ENCODE peak calls at places on chromosomes 16 and 17, in seven cellular contexts. L is heart right ventricle; E is endothelial cell of umbilical vein; Q is mesendoderm; F is CD8-positive, alpha-beta T cell; G is naive thymus-derived CD4-positive, alpha-beta T cell; J is CD8-positive, alpha-beta memory T cell. Y is an unnamed sample.

GRCh38 chr16:71995038-71995437 is 5.2 kb downstream of the PKD1L3 start:
- DNase-seq in L (no peak), Q (no peak), J (no peak), F (no peak), G (no peak), E (no peak), Y (no peak)

GRCh38 chr17:65027305-65027704 is 29.2 kb downstream of the GNA13 start:
- DNase-seq in E (peak), Q (peak), F (no peak), J (peak), G (peak), L (no peak), Y (peak)

GRCh38 chr17:27343972-27344607 is 50.2 kb downstream of the WSB1 start:
- DNase-seq in F (no peak), E (peak), L (no peak), J (no peak), G (no peak), Q (no peak), Y (no peak)

GRCh38 chr16:31528726-31529397 is 1.2 kb downstream of the AHSP start:
- DNase-seq in Q (peak), F (no peak), G (no peak), L (no peak), E (no peak), J (no peak), Y (peak)

GRCh38 chr17:74484066-74484465 is 17.6 kb downstream of the CD300A start:
- DNase-seq in F (no peak), J (no peak), G (no peak), L (no peak), Q (no peak), E (no peak), Y (no peak)

GRCh38 chr16:82226327-82226726 is 56.3 kb upstream of the MPHOSPH6 start:
- DNase-seq in Q (no peak), F (no peak), J (no peak), G (no peak), L (no peak), E (no peak), Y (no peak)

GRCh38 chr16:69367980-69368379 is 16.4 kb upstream of the TMED6 start:
- DNase-seq in F (no peak), Q (no peak), J (no peak), E (peak), G (no peak), L (no peak), Y (no peak)

GRCh38 chr16:70419384-70420327 is 19.2 kb downstream of the ST3GAL2 start:
- DNase-seq in E (no peak), L (no peak), Q (no peak), J (no peak), F (no peak), G (no peak), Y (no peak)

GRCh38 chr17:63279498-63280230 is 166.4 kb downstream of the CYB561 start:
- DNase-seq in G (no peak), Q (no peak), J (no peak), L (no peak), F (no peak), E (peak), Y (no peak)

GRCh38 chr16:46961373-46962353 is 11.8 kb downstream of the DNAJA2 start:
- DNase-seq in Q (no peak), F (no peak), G (no peak), E (no peak), L (no peak), J (peak), Y (no peak)

GRCh38 chr16:46882304-46882939 is 1.7 kb upstream of the GPT2 start:
- DNase-seq in E (no peak), J (no peak), F (no peak), Q (no peak), G (no peak), L (no peak), Y (no peak)

GRCh38 chr17:20095366-20096080 is 86.4 kb downstream of the SPECC1 start:
- DNase-seq in J (no peak), Q (peak), F (no peak), E (peak), L (peak), G (no peak), Y (peak)

GRCh38 chr16:57797526-57798266 is 4.6 kb downstream of the KIFC3 start:
- DNase-seq in G (no peak), Q (peak), E (no peak), J (no peak), F (no peak), L (no peak), Y (no peak)

GRCh38 chr17:16987830-16988601 is 16.1 kb upstream of the TNFRSF13B start:
- DNase-seq in E (no peak), J (peak), G (peak), L (peak), F (peak), Q (peak), Y (peak)

GRCh38 chr17:43434902-43435319 is 36.1 kb downstream of the ARL4D start:
- DNase-seq in J (no peak), Q (no peak), F (no peak), G (no peak), E (no peak), L (no peak), Y (no peak)

GRCh38 chr17:57296231-57296630 is 39.9 kb downstream of the MSI2 start:
- DNase-seq in J (no peak), E (no peak), Q (peak), L (no peak), G (no peak), F (no peak), Y (no peak)

GRCh38 chr17:34822007-34822737 is 139.1 kb downstream of the CCT6B start:
- DNase-seq in L (no peak), G (no peak), E (no peak), F (no peak), J (no peak), Q (peak), Y (no peak)

GRCh38 chr16:84562174-84562815 is 55.6 kb downstream of the COTL1 start:
- DNase-seq in J (no peak), Q (no peak), F (no peak), L (no peak), E (no peak), G (no peak), Y (no peak)

GRCh38 chr16:28880955-28881354 is 2.7 kb downstream of the ATP2A1 start:
- DNase-seq in L (no peak), G (no peak), F (no peak), Q (no peak), J (no peak), E (no peak), Y (no peak)

GRCh38 chr16:19860146-19861030 is 24.3 kb downstream of the GPRC5B start:
- DNase-seq in G (no peak), E (no peak), F (no peak), Q (peak), L (no peak), J (no peak), Y (no peak)

GRCh38 chr16:67364610-67365256 is 28.6 kb downstream of the TPPP3 start:
- DNase-seq in J (no peak), E (peak), F (no peak), G (peak), Q (no peak), L (no peak), Y (no peak)

GRCh38 chr17:77424585-77425344 is 284.0 kb downstream of the SEC14L1 start:
- DNase-seq in F (no peak), L (peak), E (peak), J (no peak), Q (no peak), G (no peak), Y (peak)

GRCh38 chr16:1639282-1639681 is 27.1 kb downstream of the CRAMP1 start:
- DNase-seq in Q (peak), J (no peak), F (no peak), L (no peak), E (no peak), G (no peak), Y (no peak)

GRCh38 chr17:39666601-39667261 is 1.5 kb upstream of the PNMT start:
- DNase-seq in G (no peak), Q (no peak), F (no peak), E (no peak), L (peak), J (no peak), Y (no peak)
- H3K27ac ChIP-seq in G (no peak), Q (no peak), F (no peak), E (no peak), L (peak), J (peak), Y (peak)

GRCh38 chr16:86609661-86610060 is 31.3 kb downstream of the FOXL1 start:
- DNase-seq in E (no peak), L (no peak), F (no peak), G (no peak), J (no peak), Q (no peak), Y (no peak)

GRCh38 chr16:86611517-86611840 is 33.1 kb downstream of the FOXL1 start:
- DNase-seq in Q (no peak), L (peak), J (no peak), F (no peak), E (no peak), G (no peak), Y (no peak)

GRCh38 chr16:86608301-86608747 is 30.0 kb downstream of the FOXL1 start:
- DNase-seq in Q (no peak), E (no peak), J (no peak), G (no peak), F (no peak), L (no peak), Y (no peak)

GRCh38 chr16:86610779-86611516 is 32.6 kb downstream of the FOXL1 start:
- DNase-seq in Q (no peak), L (no peak), J (no peak), G (no peak), E (no peak), F (no peak), Y (no peak)

GRCh38 chr16:86609115-86609514 is 30.8 kb downstream of the FOXL1 start:
- DNase-seq in J (no peak), G (no peak), Q (peak), E (no peak), F (no peak), L (no peak), Y (no peak)
- H3K27ac ChIP-seq in J (no peak), G (no peak), Q (no peak), E (no peak), F (no peak), L (no peak), Y (no peak)

GRCh38 chr16:8967437-8967821 is 3.7 kb upstream of the USP7 start:
- DNase-seq in E (no peak), F (no peak), J (no peak), G (no peak), L (no peak), Q (peak), Y (no peak)

GRCh38 chr16:8975039-8975438 is 11.3 kb upstream of the USP7 start:
- DNase-seq in F (no peak), E (no peak), L (no peak), Q (no peak), J (no peak), G (no peak), Y (no peak)

GRCh38 chr16:8971416-8971815 is 7.7 kb upstream of the USP7 start:
- DNase-seq in Q (no peak), J (no peak), F (no peak), E (no peak), L (no peak), G (no peak), Y (no peak)

DNA sequence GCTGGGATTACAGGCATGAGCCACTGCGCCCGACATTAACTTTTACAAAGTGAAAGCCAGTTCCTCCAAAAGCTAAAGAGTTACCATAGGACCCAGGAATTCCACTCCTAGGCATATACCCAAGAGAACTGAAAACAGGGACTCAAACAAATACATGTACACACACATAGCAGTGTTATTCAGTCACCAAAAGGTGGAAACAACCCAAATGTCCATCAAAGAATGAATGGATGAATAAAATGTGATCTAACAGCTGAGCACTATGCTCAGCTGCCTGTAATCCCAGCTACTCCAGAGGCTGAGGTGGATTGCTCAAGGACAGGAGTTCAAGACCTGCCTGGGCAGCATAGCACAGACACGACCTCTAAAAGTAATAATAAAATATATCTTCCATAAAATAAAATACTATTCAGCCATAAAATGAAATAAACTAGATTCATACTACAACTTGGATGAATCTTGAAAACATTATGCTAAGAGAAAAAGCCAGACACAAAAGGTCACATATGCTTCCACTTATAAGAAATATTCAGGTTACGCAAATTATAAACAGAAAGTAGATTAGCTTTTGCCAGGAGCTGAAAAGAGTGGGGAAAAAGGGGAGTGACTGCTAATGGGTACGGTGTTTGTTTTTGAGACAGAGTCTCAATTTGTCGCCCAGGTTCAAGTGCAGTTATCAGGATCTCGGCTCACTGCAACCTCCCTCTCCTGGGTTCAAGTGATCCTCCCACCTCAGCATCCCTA is 9.3 kb upstream of the USP7 start:
- DNase-seq in L (no peak), Q (no peak), E (no peak), G (no peak), F (no peak), J (no peak), Y (peak)
- H3K27ac ChIP-seq in L (no peak), Q (no peak), E (no peak), G (no peak), F (no peak), J (no peak), Y (no peak)

GRCh38 chr16:75624921-75625334 is 1.8 kb upstream of the ADAT1 start:
- DNase-seq in J (no peak), Q (peak), F (no peak), L (no peak), G (no peak), E (no peak), Y (no peak)
- H3K27ac ChIP-seq in J (no peak), Q (peak), F (no peak), L (no peak), G (peak), E (no peak), Y (no peak)